ENCODE peak calls at places on chromosomes 16 and 17, in four cellular contexts. One of them, this sample, is unnamed.

GRCh38 chr17:74239169-74239568 is 25.8 kb downstream of the TTYH2 start:
- DNase-seq in AG04449: no peak
- DNase-seq in stomach: no peak
- DNase-seq in AG08396: no peak
- DNase-seq in this sample: no peak

GRCh38 chr17:47916489-47917208 is 20.6 kb downstream of the SP2 start:
- DNase-seq in AG08396: no peak
- DNase-seq in stomach: no peak
- DNase-seq in AG04449: no peak
- DNase-seq in this sample: no peak

GRCh38 chr16:27529962-27530361 is 19.8 kb downstream of the GTF3C1 start:
- DNase-seq in AG08396: peak
- DNase-seq in AG04449: peak
- DNase-seq in stomach: no peak
- DNase-seq in this sample: no peak

GRCh38 chr16:70573451-70574121 is 50.0 kb downstream of the SF3B3 start:
- DNase-seq in AG08396: peak
- DNase-seq in AG04449: peak
- DNase-seq in stomach: no peak
- DNase-seq in this sample: no peak

GRCh38 chr17:9959377-9959981 is 54.4 kb upstream of the RCVRN start:
- DNase-seq in stomach: no peak
- DNase-seq in AG04449: no peak
- DNase-seq in AG08396: peak
- DNase-seq in this sample: no peak

GRCh38 chr16:15613676-15614075 is 29.3 kb downstream of the MARF1 start:
- DNase-seq in AG04449: no peak
- DNase-seq in AG08396: no peak
- DNase-seq in stomach: no peak
- DNase-seq in this sample: no peak

GRCh38 chr17:12104831-12105230 is 84.2 kb downstream of the MAP2K4 start:
- DNase-seq in stomach: no peak
- DNase-seq in AG04449: no peak
- DNase-seq in AG08396: no peak
- DNase-seq in this sample: no peak

GRCh38 chr17:72169823-72170222 is 49.0 kb downstream of the SOX9 start:
- DNase-seq in AG04449: no peak
- DNase-seq in stomach: no peak
- DNase-seq in AG08396: no peak
- DNase-seq in this sample: no peak

GRCh38 chr17:40485851-40486512 is 15.4 kb downstream of the TNS4 start:
- DNase-seq in AG04449: peak
- DNase-seq in AG08396: peak
- DNase-seq in stomach: no peak
- DNase-seq in this sample: no peak

GRCh38 chr16:79089735-79090284 is 510.7 kb downstream of the MAF start:
- DNase-seq in AG08396: no peak
- DNase-seq in AG04449: no peak
- DNase-seq in stomach: no peak
- DNase-seq in this sample: no peak

GRCh38 chr17:15031971-15032370 is 233.2 kb downstream of the PMP22 start:
- DNase-seq in AG08396: no peak
- DNase-seq in stomach: no peak
- DNase-seq in AG04449: no peak
- DNase-seq in this sample: no peak

GRCh38 chr17:32274643-32275042 is 9.0 kb downstream of the RHBDL3 start:
- DNase-seq in AG04449: no peak
- DNase-seq in AG08396: no peak
- DNase-seq in stomach: no peak
- DNase-seq in this sample: no peak

GRCh38 chr17:5584383-5584951 is at the start of gene NLRP1:
- DNase-seq in AG08396: peak
- DNase-seq in AG04449: peak
- DNase-seq in stomach: peak
- DNase-seq in this sample: no peak

GRCh38 chr16:11621920-11622651 is 35.4 kb upstream of the LITAF start:
- DNase-seq in AG04449: no peak
- DNase-seq in stomach: no peak
- DNase-seq in AG08396: peak
- DNase-seq in this sample: no peak

GRCh38 chr17:36501963-36502362 is 15.5 kb downstream of the ZNHIT3 start:
- DNase-seq in AG08396: no peak
- DNase-seq in stomach: no peak
- DNase-seq in AG04449: no peak
- DNase-seq in this sample: no peak

GRCh38 chr16:85055503-85056210 is 28.1 kb downstream of the KIAA0513 start:
- DNase-seq in AG04449: no peak
- DNase-seq in AG08396: peak
- DNase-seq in stomach: peak
- DNase-seq in this sample: no peak

GRCh38 chr17:32553168-32553567 is 66.4 kb downstream of the CDK5R1 start:
- DNase-seq in AG04449: no peak
- DNase-seq in stomach: no peak
- DNase-seq in AG08396: no peak
- DNase-seq in this sample: no peak

GRCh38 chr17:39365252-39365651 is 36.2 kb downstream of the FBXL20 start:
- DNase-seq in AG04449: no peak
- DNase-seq in AG08396: peak
- DNase-seq in stomach: no peak
- DNase-seq in this sample: no peak

This sample was measured in frontal cortex.